ENCODE peak calls at places on chromosomes 11 and 22, in ten cellular contexts. J, W, G, I, M, Y, K, C, S and V are unnamed samples.
A peak's percentile ranks its signal among the peaks of the same experiment; 100 is the strongest.

GRCh38 chr11:61533401-61533800 is 24.9 kb downstream of the LRRC10B start:
- DNase-seq in Y (no peak), K (no peak), G (no peak), S (no peak), J (no peak), C (no peak), M (no peak), I (no peak), W (no peak), V (no peak)

GRCh38 chr11:25702417-25702816 is 629.5 kb upstream of the ANO3 start:
- DNase-seq in S (no peak), Y (no peak), C (no peak), J (no peak), K (no peak), M (no peak), I (no peak), G (no peak), W (no peak), V (no peak)

GRCh38 chr11:104547996-104548661 is 350.1 kb downstream of the CASP12 start:
- DNase-seq in J (no peak), K (no peak), G (no peak), S (peak; percentile 5), W (no peak), Y (no peak), C (no peak), I (no peak), M (peak; percentile 58), V (no peak)

GRCh38 chr11:124717786-124718634 is 21.7 kb upstream of the NRGN start:
- DNase-seq in G (peak; percentile 2), W (no peak), S (no peak), J (no peak), K (peak; percentile 71), Y (no peak), M (peak; percentile 35), C (peak; percentile 53), I (no peak), V (peak; percentile 79)

GRCh38 chr22:40491990-40492631 is 121.7 kb downstream of the SGSM3 start:
- DNase-seq in K (peak; percentile 25), W (no peak), G (no peak), Y (peak; percentile 68), J (peak; percentile 82), C (no peak), S (peak; percentile 92), M (peak; percentile 65), I (no peak), V (no peak)

GRCh38 chr11:106426696-106427095 is 349.2 kb downstream of the AASDHPPT start:
- DNase-seq in Y (no peak), G (no peak), S (no peak), I (no peak), W (no peak), J (no peak), K (no peak), C (no peak), M (no peak), V (no peak)

GRCh38 chr11:120305286-120305685 is 19.8 kb upstream of the TLCD5 start:
- DNase-seq in G (no peak), W (no peak), C (no peak), S (peak; percentile 24), M (no peak), J (no peak), I (no peak), K (no peak), Y (no peak), V (no peak)

GRCh38 chr11:132028380-132029240 is 658.2 kb downstream of the NTM start:
- DNase-seq in K (peak; percentile 23), W (no peak), Y (no peak), G (no peak), J (no peak), C (peak; percentile 40), S (peak; percentile 62), M (peak; percentile 68), I (no peak), V (no peak)

GRCh38 chr22:49197986-49198704 is 629.5 kb downstream of the BRD1 start:
- DNase-seq in W (no peak), I (no peak), Y (no peak), G (no peak), S (no peak), K (no peak), J (no peak), M (no peak), C (no peak), V (peak; percentile 58)

GRCh38 chr11:129950319-129951034 is 52.2 kb downstream of the PRDM10 start:
- DNase-seq in G (no peak), J (no peak), M (peak; percentile 92), K (no peak), C (no peak), Y (peak; percentile 82), S (no peak), I (no peak), W (no peak), V (peak; percentile 90)

GRCh38 chr11:65987336-65987735 is 14.6 kb downstream of the EIF1AD start:
- DNase-seq in Y (no peak), W (no peak), K (no peak), J (no peak), M (no peak), S (no peak), I (no peak), C (no peak), G (no peak), V (peak; percentile 76)

GRCh38 chr11:129973068-129973467 is 29.6 kb downstream of the PRDM10 start:
- DNase-seq in C (no peak), Y (no peak), K (no peak), W (no peak), S (peak; percentile 32), M (no peak), I (no peak), G (no peak), J (peak; percentile 45), V (no peak)

GRCh38 chr11:121311373-121311772 is 18.8 kb downstream of the SC5D start:
- DNase-seq in M (no peak), K (no peak), C (no peak), J (no peak), Y (no peak), S (no peak), W (no peak), I (no peak), G (no peak), V (no peak)

GRCh38 chr11:16989554-16989953 is 24.7 kb downstream of the PLEKHA7 start:
- DNase-seq in Y (no peak), J (no peak), I (no peak), K (no peak), M (no peak), G (no peak), C (no peak), W (no peak), S (no peak), V (no peak)

GRCh38 chr22:22400964-22401363 is 107.6 kb downstream of the ZNF280B start:
- DNase-seq in K (no peak), S (no peak), W (no peak), G (no peak), J (no peak), M (no peak), C (no peak), Y (no peak), I (no peak), V (no peak)

GRCh38 chr22:37319469-37319868 is 37.2 kb downstream of the CYTH4 start:
- DNase-seq in W (no peak), C (no peak), S (no peak), M (no peak), J (no peak), G (no peak), K (no peak), I (no peak), Y (no peak), V (no peak)